ENCODE peak calls at places on chromosomes 2 and 18, in ten cellular contexts. One of them, this sample, is unnamed. For H3K4me1, the result is how much of the 10 kb centered on the place peaks cover.

GRCh38 chr2:45274190-45274926 is 265.1 kb upstream of the SIX2 start:
- DNase-seq in naive thymus-derived CD4-positive, alpha-beta T cell: no peak
- DNase-seq in CD8-positive, alpha-beta memory T cell: no peak
- DNase-seq in RWPE2: no peak
- DNase-seq in neural progenitor cell: peak
- DNase-seq in GM23248: no peak
- DNase-seq in ovary: no peak
- DNase-seq in transverse colon: no peak
- DNase-seq in A549: no peak
- DNase-seq in kidney: no peak
- DNase-seq in this sample: no peak

GRCh38 chr2:239870276-239870675 is 154.9 kb downstream of the NDUFA10 start:
- DNase-seq in CD8-positive, alpha-beta memory T cell: no peak
- DNase-seq in naive thymus-derived CD4-positive, alpha-beta T cell: no peak
- DNase-seq in neural progenitor cell: no peak
- DNase-seq in ovary: no peak
- DNase-seq in GM23248: no peak
- DNase-seq in A549: no peak
- DNase-seq in RWPE2: no peak
- DNase-seq in transverse colon: no peak
- DNase-seq in kidney: no peak
- DNase-seq in this sample: no peak

GRCh38 chr2:201219328-201220096 is 36.6 kb downstream of the CASP10 start:
- DNase-seq in naive thymus-derived CD4-positive, alpha-beta T cell: no peak
- DNase-seq in kidney: no peak
- DNase-seq in GM23248: no peak
- DNase-seq in neural progenitor cell: no peak
- DNase-seq in RWPE2: no peak
- DNase-seq in ovary: no peak
- DNase-seq in transverse colon: peak
- DNase-seq in A549: no peak
- DNase-seq in CD8-positive, alpha-beta memory T cell: no peak
- DNase-seq in this sample: no peak

GRCh38 chr2:171999125-171999524 is 628 bp upstream of the METAP1D start:
- DNase-seq in transverse colon: no peak
- DNase-seq in ovary: no peak
- DNase-seq in kidney: no peak
- DNase-seq in CD8-positive, alpha-beta memory T cell: no peak
- DNase-seq in GM23248: peak
- DNase-seq in RWPE2: no peak
- DNase-seq in neural progenitor cell: no peak
- DNase-seq in naive thymus-derived CD4-positive, alpha-beta T cell: no peak
- DNase-seq in A549: no peak
- DNase-seq in this sample: no peak

GRCh38 chr2:210458395-210458794 is 18.2 kb downstream of the LANCL1 start:
- DNase-seq in GM23248: no peak
- DNase-seq in ovary: no peak
- DNase-seq in transverse colon: no peak
- DNase-seq in neural progenitor cell: no peak
- DNase-seq in naive thymus-derived CD4-positive, alpha-beta T cell: no peak
- DNase-seq in CD8-positive, alpha-beta memory T cell: no peak
- DNase-seq in kidney: no peak
- DNase-seq in RWPE2: no peak
- DNase-seq in A549: no peak
- DNase-seq in this sample: no peak

GRCh38 chr18:79512461-79513380 is 117.0 kb downstream of the NFATC1 start:
- DNase-seq in ovary: peak
- DNase-seq in kidney: peak
- DNase-seq in A549: no peak
- DNase-seq in neural progenitor cell: no peak
- DNase-seq in transverse colon: no peak
- DNase-seq in GM23248: no peak
- DNase-seq in naive thymus-derived CD4-positive, alpha-beta T cell: no peak
- DNase-seq in CD8-positive, alpha-beta memory T cell: no peak
- DNase-seq in RWPE2: peak
- DNase-seq in this sample: no peak

GRCh38 chr2:17518212-17519154 is at the start of gene RAD51AP2:
- DNase-seq in neural progenitor cell: peak
- DNase-seq in transverse colon: peak
- DNase-seq in A549: peak
- DNase-seq in CD8-positive, alpha-beta memory T cell: no peak
- DNase-seq in GM23248: peak
- DNase-seq in ovary: peak
- DNase-seq in RWPE2: peak
- DNase-seq in naive thymus-derived CD4-positive, alpha-beta T cell: no peak
- DNase-seq in kidney: peak
- DNase-seq in this sample: peak

GRCh38 chr2:30250421-30250820 is 19.1 kb downstream of the LBH start:
- DNase-seq in naive thymus-derived CD4-positive, alpha-beta T cell: no peak
- DNase-seq in CD8-positive, alpha-beta memory T cell: no peak
- DNase-seq in transverse colon: no peak
- DNase-seq in RWPE2: no peak
- DNase-seq in kidney: no peak
- DNase-seq in neural progenitor cell: no peak
- DNase-seq in ovary: no peak
- DNase-seq in A549: no peak
- DNase-seq in GM23248: no peak
- DNase-seq in this sample: no peak

GRCh38 chr2:194333091-194333490 is 1323.9 kb upstream of the SLC39A10 start:
- DNase-seq in ovary: no peak
- DNase-seq in naive thymus-derived CD4-positive, alpha-beta T cell: no peak
- DNase-seq in neural progenitor cell: no peak
- DNase-seq in transverse colon: no peak
- DNase-seq in CD8-positive, alpha-beta memory T cell: no peak
- DNase-seq in RWPE2: no peak
- DNase-seq in GM23248: no peak
- DNase-seq in A549: no peak
- DNase-seq in kidney: no peak
- DNase-seq in this sample: no peak

GRCh38 chr18:45628979-45629958 is 14.0 kb downstream of the SLC14A2 start:
- DNase-seq in neural progenitor cell: no peak
- DNase-seq in RWPE2: no peak
- DNase-seq in transverse colon: no peak
- DNase-seq in ovary: no peak
- DNase-seq in naive thymus-derived CD4-positive, alpha-beta T cell: no peak
- DNase-seq in GM23248: peak
- DNase-seq in A549: no peak
- DNase-seq in kidney: peak
- DNase-seq in CD8-positive, alpha-beta memory T cell: no peak
- DNase-seq in this sample: no peak

GRCh38 chr18:29311580-29311979 is 1134.7 kb upstream of the CDH2 start:
- DNase-seq in neural progenitor cell: no peak
- DNase-seq in A549: no peak
- DNase-seq in transverse colon: no peak
- DNase-seq in RWPE2: no peak
- DNase-seq in naive thymus-derived CD4-positive, alpha-beta T cell: no peak
- DNase-seq in ovary: no peak
- DNase-seq in kidney: no peak
- DNase-seq in CD8-positive, alpha-beta memory T cell: no peak
- DNase-seq in GM23248: no peak
- DNase-seq in this sample: no peak

GRCh38 chr2:1940660-1941059 is 196.3 kb upstream of the PXDN start:
- DNase-seq in CD8-positive, alpha-beta memory T cell: no peak
- DNase-seq in transverse colon: no peak
- DNase-seq in kidney: peak
- DNase-seq in RWPE2: no peak
- DNase-seq in GM23248: no peak
- DNase-seq in naive thymus-derived CD4-positive, alpha-beta T cell: no peak
- DNase-seq in ovary: no peak
- DNase-seq in A549: no peak
- DNase-seq in neural progenitor cell: no peak
- DNase-seq in this sample: peak

GRCh38 chr2:96304606-96305005 is 740 bp downstream of the SNRNP200 start:
- DNase-seq in GM23248: peak
- DNase-seq in transverse colon: no peak
- DNase-seq in CD8-positive, alpha-beta memory T cell: no peak
- DNase-seq in neural progenitor cell: no peak
- DNase-seq in RWPE2: no peak
- DNase-seq in kidney: no peak
- DNase-seq in A549: no peak
- DNase-seq in naive thymus-derived CD4-positive, alpha-beta T cell: no peak
- DNase-seq in ovary: no peak
- DNase-seq in this sample: no peak

GRCh38 chr2:12881952-12882351 is 165.2 kb downstream of the TRIB2 start:
- DNase-seq in A549: no peak
- DNase-seq in kidney: no peak
- DNase-seq in GM23248: no peak
- DNase-seq in RWPE2: no peak
- DNase-seq in naive thymus-derived CD4-positive, alpha-beta T cell: no peak
- DNase-seq in ovary: no peak
- DNase-seq in CD8-positive, alpha-beta memory T cell: no peak
- DNase-seq in transverse colon: no peak
- DNase-seq in neural progenitor cell: no peak
- DNase-seq in this sample: no peak

GRCh38 chr18:24488824-24489493 is 28.5 kb downstream of the HRH4 start:
- DNase-seq in GM23248: peak
- DNase-seq in naive thymus-derived CD4-positive, alpha-beta T cell: peak
- DNase-seq in ovary: no peak
- DNase-seq in kidney: no peak
- DNase-seq in CD8-positive, alpha-beta memory T cell: peak
- DNase-seq in A549: peak
- DNase-seq in RWPE2: no peak
- DNase-seq in neural progenitor cell: peak
- DNase-seq in transverse colon: no peak
- DNase-seq in this sample: no peak

GRCh38 chr2:164896226-164896625 is 54.6 kb upstream of the COBLL1 start:
- DNase-seq in kidney: no peak
- DNase-seq in CD8-positive, alpha-beta memory T cell: no peak
- DNase-seq in transverse colon: no peak
- DNase-seq in GM23248: peak
- DNase-seq in neural progenitor cell: no peak
- DNase-seq in ovary: no peak
- DNase-seq in RWPE2: no peak
- DNase-seq in A549: no peak
- DNase-seq in naive thymus-derived CD4-positive, alpha-beta T cell: no peak
- DNase-seq in this sample: no peak

GRCh38 chr2:205946226-205946625 is 139.7 kb downstream of the INO80D start:
- DNase-seq in GM23248: no peak
- DNase-seq in neural progenitor cell: no peak
- DNase-seq in RWPE2: no peak
- DNase-seq in naive thymus-derived CD4-positive, alpha-beta T cell: no peak
- DNase-seq in ovary: no peak
- DNase-seq in transverse colon: no peak
- DNase-seq in CD8-positive, alpha-beta memory T cell: no peak
- DNase-seq in kidney: no peak
- DNase-seq in A549: no peak
- DNase-seq in this sample: no peak
- H3K4me1 ChIP-seq in GM23248: under half
- H3K4me1 ChIP-seq in neural progenitor cell: under half
- H3K4me1 ChIP-seq in RWPE2: under half
- H3K4me1 ChIP-seq in naive thymus-derived CD4-positive, alpha-beta T cell: under half
- H3K4me1 ChIP-seq in ovary: under half
- H3K4me1 ChIP-seq in transverse colon: under half
- H3K4me1 ChIP-seq in CD8-positive, alpha-beta memory T cell: under half
- H3K4me1 ChIP-seq in kidney: under half
- H3K4me1 ChIP-seq in A549: under half
- H3K4me1 ChIP-seq in this sample: under half

DNA sequence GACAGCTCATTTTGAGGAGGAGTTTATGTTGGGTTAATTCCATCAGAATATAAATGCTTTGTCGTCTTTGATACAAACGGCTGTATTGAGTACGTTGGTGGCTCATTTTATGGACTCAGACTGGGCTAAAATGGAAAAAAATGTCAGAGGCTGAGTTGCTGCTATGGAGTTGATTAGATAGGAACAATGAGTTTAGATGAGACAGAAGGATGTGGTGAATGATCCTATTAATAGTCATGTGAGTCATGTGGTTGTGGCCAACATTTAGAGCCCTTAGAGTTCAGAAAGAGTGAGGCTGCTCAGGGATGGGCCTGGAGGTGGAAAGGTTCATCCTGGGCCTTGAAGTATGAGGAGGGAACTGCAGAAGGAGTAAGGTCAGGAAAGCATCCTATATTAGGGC is 434.2 kb downstream of the MEIS1 start:
- DNase-seq in ovary: no peak
- DNase-seq in GM23248: peak
- DNase-seq in A549: no peak
- DNase-seq in naive thymus-derived CD4-positive, alpha-beta T cell: no peak
- DNase-seq in CD8-positive, alpha-beta memory T cell: no peak
- DNase-seq in transverse colon: no peak
- DNase-seq in neural progenitor cell: no peak
- DNase-seq in kidney: no peak
- DNase-seq in RWPE2: no peak
- DNase-seq in this sample: no peak
- H3K4me3 ChIP-seq in ovary: no peak
- H3K4me3 ChIP-seq in GM23248: no peak
- H3K4me3 ChIP-seq in A549: no peak
- H3K4me3 ChIP-seq in naive thymus-derived CD4-positive, alpha-beta T cell: no peak
- H3K4me3 ChIP-seq in CD8-positive, alpha-beta memory T cell: no peak
- H3K4me3 ChIP-seq in transverse colon: no peak
- H3K4me3 ChIP-seq in neural progenitor cell: no peak
- H3K4me3 ChIP-seq in kidney: no peak
- H3K4me3 ChIP-seq in RWPE2: no peak
- H3K4me3 ChIP-seq in this sample: no peak

DNA sequence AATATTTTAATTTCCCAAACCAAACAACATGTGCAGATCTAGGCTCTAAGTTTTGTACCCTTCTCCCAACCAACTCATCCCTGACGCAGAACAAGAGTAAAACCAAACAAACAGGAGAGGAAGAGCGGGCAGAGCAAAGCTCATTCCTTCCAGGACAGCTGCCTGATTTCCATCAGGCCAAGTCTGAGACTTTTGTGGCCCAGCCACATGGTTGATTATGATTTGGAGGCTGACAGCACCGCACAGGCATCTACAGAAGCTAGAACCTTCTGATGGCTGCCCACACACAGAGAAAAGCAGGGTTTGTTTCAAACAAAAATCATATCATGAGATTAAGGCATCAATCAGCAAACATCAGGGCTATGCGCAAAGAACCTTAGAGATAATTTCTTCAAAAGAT is 262.6 kb downstream of the TNS1 start:
- DNase-seq in GM23248: no peak
- DNase-seq in transverse colon: no peak
- DNase-seq in A549: no peak
- DNase-seq in ovary: no peak
- DNase-seq in kidney: no peak
- DNase-seq in RWPE2: no peak
- DNase-seq in naive thymus-derived CD4-positive, alpha-beta T cell: no peak
- DNase-seq in CD8-positive, alpha-beta memory T cell: no peak
- DNase-seq in neural progenitor cell: no peak
- DNase-seq in this sample: no peak
- H3K4me1 ChIP-seq in GM23248: under half
- H3K4me1 ChIP-seq in transverse colon: under half
- H3K4me1 ChIP-seq in A549: under half
- H3K4me1 ChIP-seq in ovary: under half
- H3K4me1 ChIP-seq in kidney: under half
- H3K4me1 ChIP-seq in RWPE2: under half
- H3K4me1 ChIP-seq in naive thymus-derived CD4-positive, alpha-beta T cell: under half
- H3K4me1 ChIP-seq in CD8-positive, alpha-beta memory T cell: under half
- H3K4me1 ChIP-seq in neural progenitor cell: under half
- H3K4me1 ChIP-seq in this sample: under half

DNA sequence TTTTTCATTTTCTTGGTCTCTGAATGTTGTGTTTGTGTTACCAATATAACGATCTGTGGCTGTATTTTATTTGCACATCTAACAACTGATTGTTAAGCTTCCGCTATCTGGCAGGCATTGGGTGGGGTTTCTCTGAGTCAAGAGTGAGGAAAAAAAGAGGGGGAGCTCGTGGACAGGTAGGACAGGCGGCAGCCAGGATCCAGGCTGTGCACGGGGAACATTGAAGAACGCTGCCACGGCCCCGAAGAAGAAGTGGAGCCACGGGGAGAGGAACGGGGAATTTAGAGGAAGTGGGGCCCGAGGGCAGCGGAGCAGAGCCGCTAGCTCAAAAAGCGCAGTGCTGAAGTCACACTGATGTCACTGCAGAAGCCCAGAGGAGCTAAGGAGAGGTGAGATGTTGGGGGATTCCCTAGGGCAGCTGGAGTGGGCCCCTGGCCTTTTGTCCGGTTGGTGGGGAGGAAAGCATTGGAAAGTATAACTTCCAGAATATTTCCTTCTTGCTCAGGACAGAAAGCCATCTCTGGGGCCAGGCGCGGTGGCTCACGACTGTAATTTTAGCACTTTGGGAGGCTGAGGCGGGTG is 20.9 kb upstream of the DNMT3A start:
- DNase-seq in ovary: peak
- DNase-seq in RWPE2: no peak
- DNase-seq in transverse colon: peak
- DNase-seq in neural progenitor cell: no peak
- DNase-seq in A549: no peak
- DNase-seq in CD8-positive, alpha-beta memory T cell: peak
- DNase-seq in kidney: peak
- DNase-seq in naive thymus-derived CD4-positive, alpha-beta T cell: peak
- DNase-seq in GM23248: peak
- DNase-seq in this sample: no peak
- H3K4me3 ChIP-seq in ovary: peak
- H3K4me3 ChIP-seq in RWPE2: peak
- H3K4me3 ChIP-seq in transverse colon: peak
- H3K4me3 ChIP-seq in neural progenitor cell: no peak
- H3K4me3 ChIP-seq in A549: peak
- H3K4me3 ChIP-seq in CD8-positive, alpha-beta memory T cell: peak
- H3K4me3 ChIP-seq in kidney: peak
- H3K4me3 ChIP-seq in naive thymus-derived CD4-positive, alpha-beta T cell: peak
- H3K4me3 ChIP-seq in GM23248: peak
- H3K4me3 ChIP-seq in this sample: peak